ENCODE peak calls at places on chromosomes 12 and 14, in four cellular contexts. One of them, this sample, is unnamed.

GRCh38 chr12:113477171-113477841 is 5.6 kb upstream of the LHX5 start:
- DNase-seq in psoas muscle: no peak
- DNase-seq in astrocyte: no peak
- DNase-seq in sigmoid colon: no peak
- DNase-seq in this sample: no peak

GRCh38 chr12:122437656-122438121 is 15.2 kb upstream of the CLIP1 start:
- DNase-seq in astrocyte: peak
- DNase-seq in psoas muscle: peak
- DNase-seq in sigmoid colon: peak
- DNase-seq in this sample: peak

GRCh38 chr12:116495260-116495659 is 63.9 kb upstream of the MAP1LC3B2 start:
- DNase-seq in astrocyte: peak
- DNase-seq in sigmoid colon: no peak
- DNase-seq in psoas muscle: no peak
- DNase-seq in this sample: peak

GRCh38 chr12:43737646-43738045 is 20.9 kb downstream of the PUS7L start:
- DNase-seq in psoas muscle: no peak
- DNase-seq in sigmoid colon: no peak
- DNase-seq in astrocyte: peak
- DNase-seq in this sample: peak

GRCh38 chr12:67382206-67382871 is 113.2 kb downstream of the CAND1 start:
- DNase-seq in psoas muscle: no peak
- DNase-seq in astrocyte: peak
- DNase-seq in sigmoid colon: no peak
- DNase-seq in this sample: peak

GRCh38 chr14:105701456-105702274 is 175.3 kb downstream of the TMEM121 start:
- DNase-seq in psoas muscle: no peak
- DNase-seq in astrocyte: no peak
- DNase-seq in sigmoid colon: peak
- DNase-seq in this sample: no peak

GRCh38 chr12:91565246-91565645 is 382.6 kb upstream of the DCN start:
- DNase-seq in psoas muscle: no peak
- DNase-seq in sigmoid colon: no peak
- DNase-seq in astrocyte: peak
- DNase-seq in this sample: peak

GRCh38 chr14:105860615-105861580 is 334.5 kb downstream of the TMEM121 start:
- DNase-seq in astrocyte: no peak
- DNase-seq in sigmoid colon: peak
- DNase-seq in psoas muscle: peak
- DNase-seq in this sample: no peak

GRCh38 chr12:15852383-15852782 is 29.8 kb upstream of the STRAP start:
- DNase-seq in psoas muscle: no peak
- DNase-seq in sigmoid colon: no peak
- DNase-seq in astrocyte: no peak
- DNase-seq in this sample: peak

GRCh38 chr14:38203929-38204716 is 3.6 kb upstream of the SSTR1 start:
- DNase-seq in psoas muscle: no peak
- DNase-seq in astrocyte: no peak
- DNase-seq in sigmoid colon: no peak
- DNase-seq in this sample: no peak

GRCh38 chr14:103527408-103528157 is 1.4 kb upstream of the TRMT61A start:
- DNase-seq in psoas muscle: no peak
- DNase-seq in sigmoid colon: no peak
- DNase-seq in astrocyte: no peak
- DNase-seq in this sample: peak

GRCh38 chr14:75389679-75390078 is 38.1 kb upstream of the JDP2 start:
- DNase-seq in sigmoid colon: no peak
- DNase-seq in astrocyte: peak
- DNase-seq in psoas muscle: no peak
- DNase-seq in this sample: peak

GRCh38 chr12:76569685-76570604 is 10.4 kb upstream of the OSBPL8 start:
- DNase-seq in sigmoid colon: no peak
- DNase-seq in astrocyte: no peak
- DNase-seq in psoas muscle: no peak
- DNase-seq in this sample: peak

GRCh38 chr14:101593411-101594181 is 32.3 kb downstream of the DIO3 start:
- DNase-seq in astrocyte: no peak
- DNase-seq in sigmoid colon: no peak
- DNase-seq in psoas muscle: no peak
- DNase-seq in this sample: no peak

DNA sequence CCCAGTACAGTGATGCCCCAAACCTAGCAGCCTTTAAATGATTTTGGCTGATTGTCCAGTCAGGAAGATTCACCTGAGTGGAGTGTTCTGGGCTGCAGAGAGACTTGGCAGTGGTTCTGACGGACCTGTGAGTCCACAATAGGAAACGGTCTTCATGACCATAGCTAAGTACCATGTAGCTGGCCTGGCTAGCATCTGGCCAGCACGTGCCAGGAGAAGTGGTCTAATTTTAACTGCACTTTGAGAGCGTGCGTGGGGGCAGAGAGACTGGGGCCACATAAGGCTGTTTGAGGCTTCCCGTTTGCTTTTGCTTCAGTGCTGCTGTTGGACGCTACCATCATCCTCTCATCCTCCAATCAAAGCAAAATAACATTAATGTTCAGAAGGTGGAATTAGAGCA is 54.7 kb downstream of the PPM1A start:
- DNase-seq in astrocyte: no peak
- DNase-seq in psoas muscle: no peak
- DNase-seq in sigmoid colon: no peak
- DNase-seq in this sample: peak
- TF ChIP-seq CTCF in astrocyte: no peak
- TF ChIP-seq CTCF in psoas muscle: no peak
- TF ChIP-seq CTCF in sigmoid colon: no peak
- TF ChIP-seq CTCF in this sample: no peak

GRCh38 chr14:39419272-39419671 is 13.0 kb downstream of the FBXO33 start:
- DNase-seq in astrocyte: no peak
- DNase-seq in psoas muscle: no peak
- DNase-seq in sigmoid colon: no peak
- DNase-seq in this sample: peak
- H3K4me3 ChIP-seq in astrocyte: no peak
- H3K4me3 ChIP-seq in psoas muscle: no peak
- H3K4me3 ChIP-seq in sigmoid colon: no peak
- H3K4me3 ChIP-seq in this sample: no peak

DNA sequence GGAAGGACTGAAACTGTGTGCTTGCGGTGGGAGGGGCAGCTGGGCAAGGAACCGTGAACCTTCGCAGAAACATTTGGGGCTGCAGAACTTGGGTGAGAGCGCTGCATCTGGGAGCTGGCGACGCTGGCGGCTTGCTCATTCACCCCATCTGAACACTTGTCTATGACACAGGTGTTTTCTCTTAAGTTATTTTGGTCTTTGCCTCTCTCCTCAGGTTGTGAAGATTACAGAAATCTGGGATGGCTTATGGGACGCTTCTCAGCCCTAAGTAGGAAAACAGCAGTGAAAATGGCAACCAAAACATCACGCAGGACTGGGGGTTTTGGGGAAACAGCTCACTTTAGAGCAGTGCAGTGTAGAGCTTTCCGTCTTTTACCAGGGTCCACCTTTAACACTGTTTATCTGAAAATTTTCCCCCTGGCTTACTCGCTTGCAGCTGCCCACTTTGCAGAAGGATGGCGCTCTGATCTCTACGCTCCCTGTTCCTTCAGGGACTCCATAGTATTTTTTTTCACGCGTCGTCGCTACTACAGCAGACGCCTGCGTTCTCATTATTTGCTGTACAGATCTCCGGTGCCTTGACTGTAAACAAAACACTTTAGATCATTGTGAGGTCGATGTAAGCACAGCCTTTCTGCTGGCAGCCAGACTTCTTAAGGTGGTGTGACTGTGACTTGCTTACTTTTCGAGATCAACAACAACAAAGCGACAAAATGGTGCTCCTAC is 2.7 kb upstream of the CDKN1B start:
- DNase-seq in sigmoid colon: no peak
- DNase-seq in astrocyte: peak
- DNase-seq in psoas muscle: no peak
- DNase-seq in this sample: no peak
- TF ChIP-seq CTCF in sigmoid colon: no peak
- TF ChIP-seq CTCF in astrocyte: peak
- TF ChIP-seq CTCF in psoas muscle: peak
- TF ChIP-seq CTCF in this sample: peak

GRCh38 chr12:55719371-55719770 is 822 bp upstream of the RDH5 start:
- DNase-seq in astrocyte: no peak
- DNase-seq in psoas muscle: peak
- DNase-seq in sigmoid colon: no peak
- DNase-seq in this sample: no peak

GRCh38 chr12:55720071-55720564 is at the start of gene RDH5:
- DNase-seq in psoas muscle: peak
- DNase-seq in sigmoid colon: peak
- DNase-seq in astrocyte: peak
- DNase-seq in this sample: peak

GRCh38 chr12:55721601-55722213 is 1.5 kb downstream of the RDH5 start:
- DNase-seq in psoas muscle: peak
- DNase-seq in astrocyte: no peak
- DNase-seq in sigmoid colon: no peak
- DNase-seq in this sample: no peak

GRCh38 chr12:55722948-55723347 is 2.8 kb downstream of the RDH5 start:
- DNase-seq in psoas muscle: peak
- DNase-seq in astrocyte: no peak
- DNase-seq in sigmoid colon: peak
- DNase-seq in this sample: no peak

GRCh38 chr12:55720894-55721444 is 776 bp downstream of the RDH5 start:
- DNase-seq in astrocyte: peak
- DNase-seq in sigmoid colon: peak
- DNase-seq in psoas muscle: peak
- DNase-seq in this sample: peak
- H3K4me3 ChIP-seq in astrocyte: peak
- H3K4me3 ChIP-seq in sigmoid colon: peak
- H3K4me3 ChIP-seq in psoas muscle: peak
- H3K4me3 ChIP-seq in this sample: no peak

GRCh38 chr14:55136868-55137785 is 8.1 kb downstream of the LGALS3 start:
- DNase-seq in astrocyte: peak
- DNase-seq in psoas muscle: peak
- DNase-seq in sigmoid colon: peak
- DNase-seq in this sample: peak

GRCh38 chr14:55139152-55139551 is 10.1 kb downstream of the LGALS3 start:
- DNase-seq in sigmoid colon: no peak
- DNase-seq in psoas muscle: no peak
- DNase-seq in astrocyte: no peak
- DNase-seq in this sample: no peak

GRCh38 chr14:55136241-55136640 is 7.2 kb downstream of the LGALS3 start:
- DNase-seq in astrocyte: peak
- DNase-seq in psoas muscle: no peak
- DNase-seq in sigmoid colon: no peak
- DNase-seq in this sample: peak

GRCh38 chr14:55139696-55140509 is 10.9 kb downstream of the LGALS3 start:
- DNase-seq in astrocyte: no peak
- DNase-seq in sigmoid colon: no peak
- DNase-seq in psoas muscle: no peak
- DNase-seq in this sample: no peak

DNA sequence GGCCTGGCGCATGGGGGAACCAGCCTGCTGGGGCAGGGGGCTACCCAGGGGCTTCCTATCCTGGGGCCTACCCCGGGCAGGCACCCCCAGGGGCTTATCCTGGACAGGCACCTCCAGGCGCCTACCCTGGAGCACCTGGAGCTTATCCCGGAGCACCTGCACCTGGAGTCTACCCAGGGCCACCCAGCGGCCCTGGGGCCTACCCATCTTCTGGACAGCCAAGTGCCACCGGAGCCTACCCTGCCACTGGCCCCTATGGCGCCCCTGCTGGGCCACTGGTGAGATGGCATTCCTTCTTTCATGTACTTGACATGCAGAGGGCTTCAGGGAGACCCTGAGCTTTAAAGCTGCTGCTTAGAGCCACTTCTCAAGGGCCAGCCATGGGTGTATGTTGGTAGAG is 9.0 kb downstream of the LGALS3 start:
- DNase-seq in psoas muscle: no peak
- DNase-seq in astrocyte: no peak
- DNase-seq in sigmoid colon: no peak
- DNase-seq in this sample: no peak
- TF ChIP-seq CTCF in psoas muscle: no peak
- TF ChIP-seq CTCF in astrocyte: peak
- TF ChIP-seq CTCF in sigmoid colon: no peak
- TF ChIP-seq CTCF in this sample: peak

GRCh38 chr12:129381717-129382116 is 522.1 kb downstream of the TMEM132D start:
- DNase-seq in astrocyte: no peak
- DNase-seq in sigmoid colon: no peak
- DNase-seq in psoas muscle: no peak
- DNase-seq in this sample: no peak
- H3K4me3 ChIP-seq in astrocyte: no peak
- H3K4me3 ChIP-seq in sigmoid colon: no peak
- H3K4me3 ChIP-seq in psoas muscle: no peak
- H3K4me3 ChIP-seq in this sample: no peak

This sample was measured in AG10803.